ENCODE peak calls at places on chromosomes 7 and 10, in four cellular contexts. B is left ventricle myocardium superior, K is putamen, L is A549. A is an unnamed sample.

GRCh38 chr7:107658467-107658866 is 2.2 kb upstream of the SLC26A4 start:
- DNase-seq in L (no peak), K (no peak), B (no peak), A (no peak)

GRCh38 chr10:16304311-16304710 is 132.5 kb upstream of the PTER start:
- DNase-seq in B (no peak), L (no peak), K (no peak), A (no peak)

GRCh38 chr10:87038786-87039185 is 18.7 kb downstream of the FAM25A start:
- DNase-seq in L (no peak), B (no peak), K (no peak), A (no peak)

GRCh38 chr7:106329971-106330733 is 45.4 kb upstream of the NAMPT start:
- DNase-seq in B (no peak), L (no peak), K (no peak), A (no peak)

GRCh38 chr7:22356010-22356854 is 722 bp downstream of the RAPGEF5 start:
- DNase-seq in K (no peak), B (no peak), L (no peak), A (peak; percentile 9)

GRCh38 chr7:69935107-69935506 is 336.8 kb downstream of the AUTS2 start:
- DNase-seq in K (no peak), B (no peak), L (no peak), A (no peak)

GRCh38 chr10:45000138-45000763 is 472 bp upstream of the ZNF22 start:
- DNase-seq in L (no peak), K (no peak), B (peak; percentile 87), A (no peak)

GRCh38 chr10:48934672-48935071 is 5.0 kb downstream of the LRRC18 start:
- DNase-seq in B (no peak), K (no peak), L (no peak), A (no peak)

GRCh38 chr7:10940748-10941358 is 32.8 kb upstream of the PHF14 start:
- DNase-seq in B (no peak), K (no peak), L (no peak), A (no peak)

GRCh38 chr10:17426263-17426600 is 28.2 kb downstream of the ST8SIA6 start:
- DNase-seq in L (no peak), B (no peak), K (no peak), A (no peak)

GRCh38 chr10:62895058-62895457 is 78.9 kb upstream of the EGR2 start:
- DNase-seq in K (no peak), L (no peak), B (peak; percentile 47), A (no peak)

GRCh38 chr7:63521-64021 is 128.8 kb upstream of the FAM20C start:
- DNase-seq in K (no peak), B (peak; percentile 42), L (no peak), A (no peak)

GRCh38 chr7:41374150-41374848 is 328.6 kb downstream of the INHBA start:
- DNase-seq in K (no peak), L (no peak), B (no peak), A (no peak)

GRCh38 chr7:20241491-20242261 is 24.5 kb upstream of the MACC1 start:
- DNase-seq in L (no peak), B (no peak), K (no peak), A (no peak)

GRCh38 chr10:15122477-15123030 is 25.4 kb downstream of the RPP38 start:
- DNase-seq in L (no peak), B (no peak), K (no peak), A (no peak)

GRCh38 chr7:16668049-16668858 is 22.3 kb downstream of the BZW2 start:
- DNase-seq in B (peak; percentile 65), L (peak; percentile 96), K (peak; percentile 52), A (no peak)

GRCh38 chr10:87838650-87839049 is 20.6 kb upstream of the ATAD1 start:
- DNase-seq in K (no peak), L (no peak), B (no peak), A (no peak)

GRCh38 chr10:4215485-4215884 is 430.5 kb upstream of the KLF6 start:
- DNase-seq in L (no peak), B (no peak), K (no peak), A (no peak)

GRCh38 chr10:99658622-99659030 is 683 bp upstream of the ENTPD7 start:
- DNase-seq in K (no peak), L (peak; percentile 50), B (peak; percentile 42), A (peak; percentile 4)

GRCh38 chr7:131336956-131337355 is 9.3 kb downstream of the MKLN1 start:
- DNase-seq in B (no peak), K (no peak), L (peak; percentile 60), A (no peak)

GRCh38 chr7:44291066-44291732 is 34.2 kb downstream of the CAMK2B start:
- DNase-seq in K (no peak), B (peak; percentile 92), L (no peak), A (no peak)

GRCh38 chr7:16171928-16172327 is 249.4 kb downstream of the CRPPA start:
- DNase-seq in B (no peak), L (no peak), K (no peak), A (no peak)

GRCh38 chr10:50992972-50993766 is 81.1 kb upstream of the PRKG1 start:
- DNase-seq in L (no peak), K (no peak), B (peak; percentile 64), A (no peak)

GRCh38 chr7:11458736-11459483 is 373.1 kb downstream of the THSD7A start:
- DNase-seq in L (peak; percentile 78), B (no peak), K (no peak), A (no peak)

GRCh38 chr10:114547466-114547865 is 110.6 kb downstream of the ABLIM1 start:
- DNase-seq in L (no peak), K (no peak), B (no peak), A (no peak)

GRCh38 chr10:113087082-113088029 is 137.3 kb downstream of the TCF7L2 start:
- DNase-seq in K (no peak), B (no peak), L (peak; percentile 98), A (no peak)

GRCh38 chr7:102404005-102404861 is 8.1 kb downstream of the PRKRIP1 start:
- DNase-seq in K (no peak), B (no peak), L (peak; percentile 80), A (no peak)

GRCh38 chr10:118568327-118568848 is 27.1 kb downstream of the PRLHR start:
- DNase-seq in B (no peak), L (peak; percentile 56), K (peak; percentile 16), A (peak; percentile 65)

GRCh38 chr10:45224219-45224841 is 91.1 kb downstream of the OR13A1 start:
- DNase-seq in L (no peak), K (no peak), B (peak; percentile 36), A (no peak)

GRCh38 chr10:74991435-74991834 is 120.0 kb upstream of the SAMD8 start:
- DNase-seq in K (no peak), L (peak; percentile 70), B (no peak), A (no peak)

GRCh38 chr7:114081606-114082425 is 163.0 kb upstream of the PPP1R3A start:
- DNase-seq in K (peak; percentile 36), L (peak; percentile 54), B (no peak), A (peak; percentile 18)

GRCh38 chr7:131487217-131487616 is 69.2 kb downstream of the PODXL start:
- DNase-seq in L (no peak), B (no peak), K (no peak), A (no peak)

GRCh38 chr7:116341222-116341907 is 131.0 kb downstream of the TES start:
- DNase-seq in K (no peak), B (no peak), L (peak; percentile 48), A (no peak)

GRCh38 chr10:96502561-96503267 is 11.0 kb downstream of the TLL2 start:
- DNase-seq in B (no peak), K (no peak), L (no peak), A (no peak)

GRCh38 chr10:14822879-14823755 is 14.7 kb downstream of the CDNF start:
- DNase-seq in K (peak; percentile 23), B (no peak), L (peak; percentile 66), A (no peak)

GRCh38 chr7:149620961-149621360 is 123.4 kb upstream of the ZNF746 start:
- DNase-seq in K (no peak), L (no peak), B (no peak), A (no peak)

GRCh38 chr7:151139791-151140190 is 27.7 kb downstream of the GBX1 start:
- DNase-seq in L (no peak), K (no peak), B (no peak), A (no peak)

GRCh38 chr10:63671317-63671937 is 150.2 kb downstream of the REEP3 start:
- DNase-seq in K (peak; percentile 7), L (no peak), B (no peak), A (no peak)

GRCh38 chr7:158407581-158408331 is 179.9 kb downstream of the PTPRN2 start:
- DNase-seq in L (peak; percentile 76), B (no peak), K (peak; percentile 63), A (no peak)